ENCODE peak calls at places on chromosomes 2 and 18, in eight cellular contexts. Y is OCI-LY7, B is esophagus squamous epithelium, N is upper lobe of right lung, S is heart right ventricle, K is right atrium auricular region, H is HCT116, O is spleen. L is an unnamed sample. For H3K4me1, the result is how much of the 10 kb centered on the place peaks cover.

GRCh38 chr2:102514061-102514785 is 41.2 kb downstream of the SLC9A4 start:
- DNase-seq in Y (no peak), B (no peak), N (no peak), S (no peak), K (no peak), H (peak), O (no peak), L (peak)

GRCh38 chr2:15811367-15811766 is 129.0 kb upstream of the MYCN start:
- DNase-seq in Y (no peak), B (no peak), N (no peak), S (no peak), K (no peak), H (no peak), O (no peak), L (peak)

GRCh38 chr2:80852808-80853139 is 548.2 kb upstream of the LRRTM1 start:
- DNase-seq in Y (peak), B (no peak), N (no peak), S (no peak), K (no peak), H (no peak), O (no peak), L (no peak)

GRCh38 chr2:215843579-215843978 is 169.8 kb downstream of the MREG start:
- DNase-seq in Y (no peak), B (no peak), N (no peak), S (no peak), K (peak), H (peak), O (no peak), L (no peak)

GRCh38 chr2:219737270-219737691 is 109.9 kb downstream of the SLC4A3 start:
- DNase-seq in Y (no peak), B (no peak), N (no peak), S (peak), K (no peak), H (no peak), O (no peak), L (no peak)

GRCh38 chr2:163121483-163121882 is 282.9 kb upstream of the KCNH7 start:
- DNase-seq in Y (no peak), B (no peak), N (no peak), S (no peak), K (no peak), H (no peak), O (no peak), L (no peak)

GRCh38 chr2:197514754-197515153 is 1.1 kb upstream of the MOB4 start:
- DNase-seq in Y (peak), B (no peak), N (no peak), S (no peak), K (no peak), H (no peak), O (no peak), L (no peak)

GRCh38 chr2:177799531-177799930 is 273.0 kb downstream of the PDE11A start:
- DNase-seq in Y (peak), B (no peak), N (no peak), S (peak), K (no peak), H (no peak), O (no peak), L (no peak)

GRCh38 chr2:47070155-47070919 is 84.8 kb downstream of the STPG4 start:
- DNase-seq in Y (no peak), B (no peak), N (no peak), S (no peak), K (no peak), H (no peak), O (no peak), L (no peak)

GRCh38 chr18:44826418-44827259 is 146.0 kb downstream of the SETBP1 start:
- DNase-seq in Y (no peak), B (no peak), N (no peak), S (peak), K (peak), H (no peak), O (no peak), L (no peak)

GRCh38 chr18:5542393-5543035 is 1.3 kb downstream of the EPB41L3 start:
- DNase-seq in Y (no peak), B (no peak), N (peak), S (peak), K (no peak), H (no peak), O (peak), L (peak)

GRCh38 chr18:32974421-32975165 is 201.8 kb upstream of the KLHL14 start:
- DNase-seq in Y (peak), B (no peak), N (no peak), S (no peak), K (no peak), H (no peak), O (no peak), L (no peak)

GRCh38 chr18:50099725-50100414 is 95.1 kb downstream of the MYO5B start:
- DNase-seq in Y (no peak), B (no peak), N (no peak), S (no peak), K (no peak), H (no peak), O (no peak), L (no peak)

GRCh38 chr18:39051013-39051412 is 1485.4 kb upstream of the CELF4 start:
- DNase-seq in Y (no peak), B (no peak), N (no peak), S (no peak), K (no peak), H (no peak), O (no peak), L (no peak)

GRCh38 chr2:234075521-234075915 is 25.0 kb downstream of the SPP2 start:
- DNase-seq in Y (no peak), B (no peak), N (no peak), S (no peak), K (no peak), H (no peak), O (no peak), L (no peak)

GRCh38 chr18:37540424-37541121 is 25.0 kb downstream of the CELF4 start:
- DNase-seq in Y (no peak), B (no peak), N (peak), S (no peak), K (no peak), H (no peak), O (peak), L (no peak)

GRCh38 chr2:148675708-148676107 is 31.2 kb downstream of the EPC2 start:
- DNase-seq in Y (no peak), B (no peak), N (no peak), S (no peak), K (no peak), H (no peak), O (no peak), L (no peak)

GRCh38 chr2:207265849-207266248 is 100.1 kb upstream of the KLF7 start:
- DNase-seq in Y (no peak), B (no peak), N (no peak), S (no peak), K (no peak), H (no peak), O (no peak), L (no peak)

GRCh38 chr18:24270358-24270936 is 127.2 kb downstream of the OSBPL1A start:
- DNase-seq in Y (no peak), B (no peak), N (no peak), S (no peak), K (no peak), H (no peak), O (no peak), L (no peak)

GRCh38 chr18:34540897-34541296 is 169.2 kb upstream of the DTNA start:
- DNase-seq in Y (no peak), B (no peak), N (no peak), S (no peak), K (no peak), H (no peak), O (no peak), L (no peak)

GRCh38 chr2:11558206-11558886 is 24.5 kb downstream of the GREB1 start:
- DNase-seq in Y (no peak), B (no peak), N (peak), S (peak), K (no peak), H (no peak), O (peak), L (no peak)

GRCh38 chr2:199310654-199311275 is 147.0 kb downstream of the SATB2 start:
- DNase-seq in Y (peak), B (no peak), N (no peak), S (no peak), K (no peak), H (no peak), O (no peak), L (no peak)

GRCh38 chr2:152875832-152876669 is 157.6 kb downstream of the ARL6IP6 start:
- DNase-seq in Y (no peak), B (no peak), N (no peak), S (no peak), K (no peak), H (no peak), O (no peak), L (no peak)

GRCh38 chr2:159051656-159052055 is 83.2 kb downstream of the TANC1 start:
- DNase-seq in Y (no peak), B (no peak), N (no peak), S (no peak), K (no peak), H (no peak), O (no peak), L (no peak)

GRCh38 chr2:189178726-189179606 is 595 bp downstream of the COL5A2 start:
- DNase-seq in Y (no peak), B (no peak), N (no peak), S (peak), K (no peak), H (no peak), O (no peak), L (peak)

DNA sequence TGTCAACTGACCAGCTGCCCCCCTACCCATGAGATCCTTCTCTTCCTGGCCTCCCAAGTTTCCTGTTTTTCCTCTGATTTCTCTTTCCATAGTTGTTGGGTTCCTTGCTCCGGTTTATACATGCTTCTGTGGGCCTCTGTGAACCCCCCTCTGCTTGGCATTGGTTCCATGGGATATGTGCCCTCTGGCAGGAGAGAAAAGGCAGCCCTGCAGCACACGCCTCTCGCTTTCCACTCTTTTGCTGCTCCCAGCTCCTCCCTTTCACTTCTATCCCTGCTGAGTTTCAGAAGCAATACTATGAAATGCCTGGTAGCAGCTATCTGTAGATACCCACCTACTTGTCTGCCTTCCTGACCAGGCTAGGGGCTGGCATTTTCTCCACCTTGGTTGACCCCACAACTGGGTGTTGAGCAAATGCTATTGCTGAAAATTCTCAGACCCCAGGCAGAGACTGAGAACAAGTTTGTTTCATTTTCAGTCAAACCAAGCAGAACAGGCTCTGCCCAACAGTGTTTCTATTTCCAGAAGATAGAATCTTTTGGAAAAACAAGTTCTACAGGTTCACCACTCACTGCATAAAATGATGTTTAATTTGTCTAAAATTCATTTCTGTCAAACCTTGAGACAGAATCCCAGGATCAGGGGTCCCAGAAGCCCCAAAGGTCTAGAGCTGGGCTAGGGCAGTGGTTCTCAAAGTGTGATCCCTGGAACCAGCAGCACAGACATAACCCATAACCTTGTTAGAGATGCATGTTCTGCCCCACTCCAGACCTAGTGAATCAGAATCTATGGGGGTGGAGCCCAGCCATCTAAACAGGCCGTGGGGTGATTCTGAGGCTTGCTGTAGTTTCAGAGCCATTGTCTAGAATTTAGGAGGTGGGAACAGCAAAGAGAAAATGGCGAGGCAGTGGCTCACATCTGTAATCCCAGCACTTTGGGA is 13.4 kb downstream of the CAPG start:
- DNase-seq in Y (no peak), B (no peak), N (peak), S (no peak), K (no peak), H (no peak), O (peak), L (peak)
- H3K4me3 ChIP-seq in Y (no peak), B (no peak), N (no peak), S (no peak), K (no peak), H (no peak), O (no peak), L (no peak)

GRCh38 chr18:9488535-9488934 is 13.2 kb downstream of the RALBP1 start:
- DNase-seq in Y (no peak), B (no peak), N (no peak), S (no peak), K (no peak), H (no peak), O (no peak), L (no peak)

GRCh38 chr18:9478545-9478944 is 3.2 kb downstream of the RALBP1 start:
- DNase-seq in Y (no peak), B (no peak), N (no peak), S (no peak), K (no peak), H (no peak), O (peak), L (no peak)

GRCh38 chr18:9477509-9477908 is 2.2 kb downstream of the RALBP1 start:
- DNase-seq in Y (no peak), B (no peak), N (no peak), S (no peak), K (no peak), H (no peak), O (no peak), L (no peak)

GRCh38 chr18:9483526-9483925 is 8.2 kb downstream of the RALBP1 start:
- DNase-seq in Y (no peak), B (no peak), N (no peak), S (no peak), K (no peak), H (no peak), O (no peak), L (no peak)

DNA sequence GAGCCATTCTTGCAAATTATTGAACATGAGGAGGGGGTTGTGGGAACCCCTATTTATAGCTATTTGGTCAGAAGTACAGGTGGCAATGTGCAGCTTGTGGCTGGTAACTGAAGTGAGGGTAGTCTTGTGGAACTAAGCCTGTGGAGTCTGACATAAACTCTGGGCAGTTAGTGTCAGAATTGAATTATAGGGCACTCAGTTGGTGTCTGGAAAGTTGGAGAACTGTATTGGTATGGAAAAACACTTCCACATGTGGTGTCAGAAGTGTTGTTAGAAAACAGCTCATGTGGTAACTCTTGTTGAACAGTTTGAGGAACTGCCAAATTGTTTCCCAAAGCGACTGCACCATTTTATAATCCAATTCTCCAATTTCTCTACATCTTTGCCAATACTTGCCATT is 7.5 kb downstream of the RALBP1 start:
- DNase-seq in Y (peak), B (no peak), N (no peak), S (no peak), K (no peak), H (no peak), O (no peak), L (no peak)
- H3K4me1 ChIP-seq in Y (half or more), B (under half), N (under half), S (under half), K (under half), H (under half), O (under half), L (under half)

GRCh38 chr2:68357608-68358337 is 7.3 kb upstream of the PLEK start:
- DNase-seq in Y (peak), B (no peak), N (no peak), S (peak), K (no peak), H (peak), O (no peak), L (peak)
- TF ChIP-seq CTCF in Y (peak), B (peak), N (peak), S (peak), K (peak), H (peak), O (no peak), L (peak)

GRCh38 chr18:2985628-2986027 is 27.3 kb downstream of the LPIN2 start:
- DNase-seq in Y (peak), B (no peak), N (no peak), S (no peak), K (no peak), H (peak), O (no peak), L (no peak)

GRCh38 chr18:2984703-2985261 is 28.2 kb downstream of the LPIN2 start:
- DNase-seq in Y (no peak), B (no peak), N (no peak), S (no peak), K (no peak), H (no peak), O (no peak), L (peak)

GRCh38 chr18:2986150-2986865 is 26.6 kb downstream of the LPIN2 start:
- DNase-seq in Y (no peak), B (no peak), N (no peak), S (no peak), K (no peak), H (no peak), O (no peak), L (peak)

GRCh38 chr18:2991241-2991640 is 21.7 kb downstream of the LPIN2 start:
- DNase-seq in Y (no peak), B (no peak), N (no peak), S (no peak), K (no peak), H (no peak), O (no peak), L (no peak)

GRCh38 chr18:2988041-2988794 is 24.7 kb downstream of the LPIN2 start:
- DNase-seq in Y (no peak), B (no peak), N (no peak), S (no peak), K (no peak), H (no peak), O (no peak), L (no peak)
- H3K4me3 ChIP-seq in Y (no peak), B (no peak), N (no peak), S (no peak), K (no peak), H (no peak), O (no peak), L (no peak)

GRCh38 chr2:55107428-55107827 is 57.2 kb upstream of the RTN4 start:
- DNase-seq in Y (no peak), B (no peak), N (no peak), S (no peak), K (no peak), H (no peak), O (no peak), L (no peak)

GRCh38 chr2:55108456-55108855 is 58.2 kb upstream of the RTN4 start:
- DNase-seq in Y (no peak), B (no peak), N (no peak), S (no peak), K (no peak), H (no peak), O (no peak), L (no peak)

GRCh38 chr2:55105456-55105855 is 55.2 kb upstream of the RTN4 start:
- DNase-seq in Y (no peak), B (no peak), N (no peak), S (no peak), K (no peak), H (no peak), O (no peak), L (no peak)

GRCh38 chr2:55103039-55103438 is 52.8 kb upstream of the RTN4 start:
- DNase-seq in Y (peak), B (no peak), N (no peak), S (no peak), K (no peak), H (no peak), O (no peak), L (no peak)

DNA sequence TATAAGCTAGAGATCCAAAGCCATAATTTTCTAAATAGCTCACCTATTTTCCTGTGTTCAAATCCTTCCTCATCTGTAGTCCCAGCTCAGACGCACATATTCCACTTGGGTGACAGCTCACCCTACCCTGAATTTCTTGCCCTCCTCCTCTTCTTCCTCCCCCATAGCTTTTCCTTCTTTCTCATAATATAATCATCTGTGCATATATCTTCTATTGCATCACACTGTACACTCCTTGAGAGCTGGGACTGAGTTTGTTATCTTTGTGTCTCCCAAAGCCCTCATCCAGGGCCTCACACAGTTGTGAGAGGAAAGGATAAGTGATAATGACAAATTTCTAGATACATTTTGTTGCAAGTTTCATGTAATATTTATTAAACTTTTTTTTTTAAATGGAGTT is 55.9 kb upstream of the RTN4 start:
- DNase-seq in Y (no peak), B (no peak), N (no peak), S (no peak), K (no peak), H (no peak), O (no peak), L (no peak)
- H3K4me1 ChIP-seq in Y (under half), B (under half), N (under half), S (under half), K (under half), H (under half), O (under half), L (under half)

DNA sequence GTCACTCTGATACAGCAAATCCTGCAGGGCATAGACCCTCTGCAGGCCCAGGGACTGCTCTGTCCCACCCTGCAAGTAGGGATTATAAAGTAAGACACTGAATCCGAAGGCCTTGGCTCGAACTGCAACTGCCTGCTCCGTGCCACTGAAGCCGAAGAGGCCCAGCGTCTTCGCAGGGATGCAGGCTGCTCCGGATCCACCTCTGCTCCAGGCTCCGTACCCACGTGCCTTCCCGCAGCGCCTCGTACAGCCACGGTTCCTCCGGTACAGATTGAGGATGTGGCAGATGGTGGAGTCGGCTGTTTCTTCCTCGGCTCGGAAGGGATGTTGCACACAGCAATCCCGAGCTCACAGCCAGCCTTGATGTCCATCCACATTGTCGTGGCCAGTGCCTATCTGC is 160.4 kb upstream of the LHCGR start:
- DNase-seq in Y (no peak), B (no peak), N (no peak), S (no peak), K (no peak), H (no peak), O (no peak), L (no peak)
- TF ChIP-seq CTCF in Y (no peak), B (no peak), N (no peak), S (no peak), K (no peak), H (no peak), O (no peak), L (no peak)

GRCh38 chr2:237192881-237193280 is 107.2 kb downstream of the COPS8 start:
- DNase-seq in Y (no peak), B (no peak), N (no peak), S (no peak), K (no peak), H (no peak), O (no peak), L (no peak)
- H3K4me3 ChIP-seq in Y (no peak), B (no peak), N (no peak), S (no peak), K (no peak), H (no peak), O (no peak), L (no peak)

GRCh38 chr2:237711458-237712150 is 84.2 kb downstream of the LRRFIP1 start:
- DNase-seq in Y (no peak), B (no peak), N (no peak), S (no peak), K (peak), H (no peak), O (no peak), L (no peak)
- H3K4me1 ChIP-seq in Y (under half), B (under half), N (under half), S (under half), K (half or more), H (under half), O (half or more), L (under half)

DNA sequence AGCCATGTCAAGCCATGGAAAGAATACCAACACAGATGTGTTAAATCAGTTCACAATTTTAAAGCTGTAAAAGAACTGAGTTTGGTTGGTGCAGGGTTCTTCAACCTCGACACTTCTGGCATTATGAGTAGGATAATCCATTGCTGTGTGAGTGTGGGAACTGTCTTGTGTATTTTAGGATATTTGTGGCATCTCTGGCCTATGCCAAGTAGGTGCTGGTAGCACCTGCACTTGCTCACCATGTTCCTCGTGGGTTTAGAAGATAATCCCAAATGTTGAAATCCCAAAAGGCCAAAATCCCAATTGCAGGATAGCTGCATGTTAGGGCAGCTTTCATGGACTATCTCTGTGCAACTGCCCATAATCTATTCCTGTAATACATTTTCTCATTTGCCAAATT is 3.8 kb downstream of the KRCC1 start:
- DNase-seq in Y (no peak), B (no peak), N (no peak), S (no peak), K (no peak), H (no peak), O (no peak), L (no peak)
- TF ChIP-seq CTCF in Y (no peak), B (no peak), N (no peak), S (no peak), K (no peak), H (no peak), O (no peak), L (no peak)

L was measured in Caco-2.